ENCODE peak calls at places on chromosome 22, in ten cellular contexts. T is amygdala; U is lung; I is naive thymus-derived CD8-positive, alpha-beta T cell; X is activated T-cell treated with anti-CD3 and anti-CD28 coated beads, Interleukin-2, amount 50 U/mL, for 1 hour; W is activated naive CD8-positive, alpha-beta T cell treated with anti-CD3 and anti-CD28 coated beads, Interleukin-2, amount 50 U/mL, for 16 hours; Z is germinal center; L is cardiac fibroblast; R is brain microvascular endothelial cell; V is stimulated activated CD4-positive, alpha-beta T cell treated with anti-CD3 and anti-CD28 coated beads, Interleukin-1b, Interleukin-23, amount 100 ng/mL, for 4 hours. S is an unnamed sample.

GRCh38 chr22:43185860-43186261 is 1.1 kb downstream of the TTLL12 start:
- DNase-seq in L (no peak), U (peak), Z (no peak), W (no peak), T (no peak), I (no peak), X (no peak), R (peak), V (no peak), S (no peak)

GRCh38 chr22:42515896-42516295 is 3.7 kb downstream of the RRP7A start:
- DNase-seq in I (no peak), X (no peak), R (no peak), L (no peak), T (no peak), Z (no peak), U (no peak), V (no peak), W (no peak), S (no peak)

GRCh38 chr22:46852771-46853170 is 90.3 kb downstream of the TBC1D22A start:
- DNase-seq in L (no peak), V (no peak), Z (no peak), W (no peak), R (no peak), T (no peak), X (no peak), I (no peak), U (peak), S (no peak)

GRCh38 chr22:49753961-49754673 is 73.6 kb downstream of the BRD1 start:
- DNase-seq in Z (no peak), R (no peak), I (no peak), U (no peak), V (no peak), L (no peak), T (no peak), W (no peak), X (no peak), S (no peak)

GRCh38 chr22:22941831-22942510 is 54.4 kb downstream of the IGLL5 start:
- DNase-seq in W (no peak), I (no peak), U (no peak), R (no peak), L (no peak), X (peak), V (no peak), Z (no peak), T (no peak), S (no peak)

GRCh38 chr22:39185601-39186012 is 33.1 kb upstream of the CBX7 start:
- DNase-seq in I (no peak), R (no peak), U (peak), V (no peak), Z (no peak), X (no peak), T (no peak), L (peak), W (no peak), S (no peak)

GRCh38 chr22:44659140-44659539 is 42.9 kb upstream of the PRR5 start:
- DNase-seq in U (no peak), X (no peak), I (no peak), R (peak), Z (no peak), V (no peak), T (no peak), L (no peak), W (no peak), S (no peak)

GRCh38 chr22:37763012-37763411 is 44.7 kb upstream of the GCAT start:
- DNase-seq in R (no peak), V (no peak), W (no peak), Z (no peak), T (no peak), U (no peak), L (no peak), I (no peak), X (no peak), S (no peak)

GRCh38 chr22:49770454-49771265 is 57.0 kb downstream of the BRD1 start:
- DNase-seq in X (no peak), I (no peak), T (no peak), L (no peak), V (no peak), W (no peak), U (no peak), R (no peak), Z (no peak), S (no peak)

GRCh38 chr22:22210889-22211833 is 33.4 kb upstream of the VPREB1 start:
- DNase-seq in X (no peak), R (no peak), Z (no peak), V (no peak), L (no peak), I (no peak), W (no peak), T (no peak), U (no peak), S (no peak)

GRCh38 chr22:41449321-41449720 is 2.7 kb upstream of the TOB2 start:
- DNase-seq in X (no peak), L (no peak), U (no peak), V (no peak), R (no peak), Z (no peak), I (no peak), W (no peak), T (no peak), S (no peak)

GRCh38 chr22:41674941-41675340 is 13.7 kb downstream of the SNU13 start:
- DNase-seq in V (no peak), T (no peak), Z (no peak), R (no peak), I (no peak), U (no peak), W (no peak), X (no peak), L (no peak), S (no peak)

GRCh38 chr22:46390652-46391301 is 55.3 kb downstream of the TRMU start:
- DNase-seq in X (no peak), V (no peak), T (no peak), Z (no peak), I (no peak), L (peak), W (no peak), U (peak), R (peak), S (no peak)

GRCh38 chr22:39773976-39774539 is 119.5 kb downstream of the ENTHD1 start:
- DNase-seq in T (no peak), U (no peak), L (no peak), W (no peak), V (peak), I (peak), X (no peak), R (no peak), Z (peak), S (no peak)

GRCh38 chr22:45867118-45867905 is 109.7 kb downstream of the WNT7B start:
- DNase-seq in I (no peak), T (no peak), Z (no peak), X (no peak), L (peak), V (no peak), R (no peak), W (no peak), U (no peak), S (no peak)

GRCh38 chr22:39954584-39955055 is 5.6 kb upstream of the TMA7B start:
- DNase-seq in U (no peak), T (no peak), R (peak), L (peak), X (no peak), Z (no peak), W (no peak), I (no peak), V (no peak), S (no peak)

GRCh38 chr22:44311855-44312170 is 938 bp downstream of the SHISAL1 start:
- DNase-seq in Z (no peak), W (no peak), R (peak), U (no peak), X (no peak), I (no peak), T (no peak), L (peak), V (no peak), S (no peak)

GRCh38 chr22:33882991-33883390 is 37.3 kb downstream of the LARGE1 start:
- DNase-seq in U (no peak), I (no peak), V (no peak), X (no peak), L (no peak), R (no peak), W (no peak), Z (no peak), T (no peak), S (no peak)

GRCh38 chr22:44130076-44130711 is 50.5 kb upstream of the PARVG start:
- DNase-seq in W (no peak), X (no peak), L (no peak), R (no peak), V (no peak), I (no peak), U (no peak), T (no peak), Z (no peak), S (no peak)

GRCh38 chr22:49883294-49883640 is 29.6 kb downstream of the ZBED4 start:
- DNase-seq in I (no peak), Z (no peak), W (no peak), L (peak), V (no peak), R (peak), T (no peak), U (no peak), X (no peak), S (no peak)

GRCh38 chr22:17257091-17257490 is 37.9 kb upstream of the ADA2 start:
- DNase-seq in X (no peak), I (no peak), L (no peak), Z (no peak), V (no peak), R (no peak), T (no peak), U (no peak), W (no peak), S (no peak)

GRCh38 chr22:38737302-38738060 is 18.3 kb downstream of the SUN2 start:
- DNase-seq in Z (no peak), V (no peak), R (no peak), W (no peak), T (no peak), X (no peak), U (no peak), I (no peak), L (no peak), S (no peak)

GRCh38 chr22:22942511-22943329 is 55.1 kb downstream of the IGLL5 start:
- DNase-seq in U (peak), Z (peak), L (peak), T (no peak), W (peak), R (peak), X (peak), I (peak), V (peak), S (peak)

GRCh38 chr22:37775785-37776638 is 31.7 kb upstream of the GCAT start:
- DNase-seq in L (peak), R (no peak), I (no peak), Z (no peak), V (no peak), T (no peak), W (no peak), X (no peak), U (no peak), S (no peak)

GRCh38 chr22:17368727-17369552 is at the start of gene CECR2:
- DNase-seq in W (no peak), X (peak), R (no peak), L (peak), I (peak), Z (peak), V (no peak), T (peak), U (peak), S (no peak)

GRCh38 chr22:38056969-38057841 is at the start of gene PICK1:
- DNase-seq in Z (peak), I (peak), V (peak), L (peak), U (peak), R (peak), W (peak), T (peak), X (peak), S (peak)

GRCh38 chr22:24338701-24339451 is 68.2 kb downstream of the SPECC1L start:
- DNase-seq in L (peak), V (no peak), I (no peak), R (peak), T (no peak), X (no peak), Z (no peak), W (no peak), U (no peak), S (no peak)

GRCh38 chr22:33848251-33848650 is 72.0 kb downstream of the LARGE1 start:
- DNase-seq in I (no peak), R (peak), W (no peak), X (no peak), U (no peak), V (no peak), T (no peak), L (no peak), Z (no peak), S (no peak)

GRCh38 chr22:31346733-31347250 is 646 bp upstream of the PATZ1 start:
- DNase-seq in W (peak), L (peak), T (no peak), V (no peak), R (no peak), X (peak), Z (peak), I (no peak), U (peak), S (no peak)

GRCh38 chr22:20624161-20624616 is 116.8 kb downstream of the MED15 start:
- DNase-seq in Z (no peak), X (no peak), L (peak), I (no peak), U (no peak), R (peak), T (no peak), V (no peak), W (no peak), S (no peak)

GRCh38 chr22:40031766-40032470 is 37.2 kb downstream of the FAM83F start:
- DNase-seq in X (peak), V (no peak), I (no peak), L (peak), R (no peak), T (no peak), Z (no peak), W (no peak), U (no peak), S (no peak)

GRCh38 chr22:46359362-46359761 is 23.8 kb downstream of the TRMU start:
- DNase-seq in X (no peak), T (no peak), Z (no peak), R (no peak), I (no peak), U (no peak), W (no peak), V (no peak), L (no peak), S (no peak)

GRCh38 chr22:31676700-31677099 is 14.7 kb upstream of the PISD start:
- DNase-seq in I (peak), Z (peak), W (peak), X (peak), T (peak), R (peak), V (peak), U (peak), L (peak), S (peak)

GRCh38 chr22:28831140-28832072 is 31.0 kb upstream of the XBP1 start:
- DNase-seq in I (no peak), W (no peak), U (no peak), V (no peak), L (no peak), R (no peak), T (no peak), Z (no peak), X (no peak), S (no peak)

GRCh38 chr22:36323182-36323854 is 64.4 kb downstream of the MYH9 start:
- DNase-seq in T (no peak), V (no peak), X (no peak), I (no peak), Z (no peak), L (peak), W (no peak), R (peak), U (peak), S (no peak)

GRCh38 chr22:47102648-47103047 is 340.2 kb downstream of the TBC1D22A start:
- DNase-seq in L (no peak), V (no peak), X (no peak), Z (no peak), I (no peak), U (no peak), T (no peak), W (no peak), R (no peak), S (no peak)

GRCh38 chr22:21865041-21865440 is 2.4 kb downstream of the MAPK1 start:
- DNase-seq in I (no peak), U (peak), X (no peak), L (peak), V (no peak), R (peak), Z (no peak), W (no peak), T (no peak), S (no peak)

GRCh38 chr22:46045459-46046298 is 68.7 kb upstream of the WNT7B start:
- DNase-seq in I (no peak), R (no peak), T (no peak), V (no peak), X (no peak), U (no peak), W (no peak), L (no peak), Z (no peak), S (no peak)

S was measured in activated CD8-positive, alpha-beta memory T cell treated with anti-CD3 and anti-CD28 coated beads for 4 hours.